ENCODE peak calls at places on chromosomes 13 and 19, in six cellular contexts. S is HL-60, O is fibroblast of mammary gland, Y is psoas muscle, I is AG10803, C is small intestine. Q is an unnamed sample.

GRCh38 chr13:24693862-24694471 is 13.8 kb downstream of the ATP12A start:
- DNase-seq in O (peak), S (peak), I (peak), Y (peak), C (peak), Q (no peak)

GRCh38 chr13:19596960-19597361 is 35.6 kb upstream of the TPTE2 start:
- DNase-seq in C (no peak), I (no peak), S (no peak), O (peak), Y (no peak), Q (no peak)

GRCh38 chr13:29435125-29435911 is 160.2 kb downstream of the SLC7A1 start:
- DNase-seq in I (peak), O (peak), Y (no peak), C (peak), S (no peak), Q (no peak)

GRCh38 chr13:25744176-25744575 is 307.6 kb downstream of the SHISA2 start:
- DNase-seq in I (no peak), C (no peak), O (no peak), S (peak), Y (no peak), Q (no peak)

GRCh38 chr13:39684531-39685137 is 29.2 kb downstream of the COG6 start:
- DNase-seq in C (peak), O (peak), S (no peak), I (peak), Y (no peak), Q (no peak)

GRCh38 chr19:35856546-35857149 is at the start of gene KIRREL2:
- DNase-seq in Y (no peak), I (no peak), S (no peak), C (no peak), O (no peak), Q (no peak)

GRCh38 chr13:107025991-107026390 is 458.1 kb upstream of the ARGLU1 start:
- DNase-seq in O (peak), Y (no peak), I (peak), C (peak), S (no peak), Q (peak)

GRCh38 chr13:51004111-51004865 is 94.7 kb downstream of the RNASEH2B start:
- DNase-seq in I (no peak), Y (no peak), O (no peak), C (no peak), S (no peak), Q (no peak)

GRCh38 chr13:111610077-111610476 is 289.6 kb downstream of the TEX29 start:
- DNase-seq in C (no peak), Y (no peak), S (no peak), I (no peak), O (no peak), Q (no peak)

GRCh38 chr13:113821847-113822246 is 42.0 kb downstream of the GAS6 start:
- DNase-seq in Y (no peak), C (no peak), O (no peak), I (no peak), S (no peak), Q (no peak)

GRCh38 chr13:50531917-50532899 is 311.3 kb downstream of the DLEU7 start:
- DNase-seq in I (peak), S (no peak), Y (no peak), C (peak), O (peak), Q (no peak)

GRCh38 chr13:39505151-39505550 is 97.8 kb downstream of the LHFPL6 start:
- DNase-seq in I (no peak), S (no peak), C (no peak), Y (no peak), O (no peak), Q (no peak)

GRCh38 chr13:85230754-85231153 is 568.5 kb downstream of the SLITRK6 start:
- DNase-seq in I (no peak), Y (no peak), O (no peak), C (no peak), S (no peak), Q (no peak)

GRCh38 chr19:32330149-32330548 is 15.3 kb upstream of the ZNF507 start:
- DNase-seq in C (no peak), Y (no peak), S (no peak), I (no peak), O (no peak), Q (no peak)

GRCh38 chr13:67075239-67075638 is 154.9 kb downstream of the PCDH9 start:
- DNase-seq in C (no peak), Y (no peak), S (no peak), I (no peak), O (peak), Q (no peak)

GRCh38 chr19:15323496-15324235 is 8.7 kb downstream of the BRD4 start:
- DNase-seq in Y (peak), I (peak), C (peak), S (peak), O (peak), Q (peak)

GRCh38 chr13:51808811-51809210 is 4.8 kb upstream of the DHRS12 start:
- DNase-seq in S (no peak), C (no peak), I (no peak), O (no peak), Y (no peak), Q (no peak)

GRCh38 chr13:35884211-35884610 is 247.0 kb downstream of the DCLK1 start:
- DNase-seq in O (peak), Y (no peak), C (no peak), I (peak), S (no peak), Q (no peak)

GRCh38 chr13:67023088-67023893 is 206.8 kb downstream of the PCDH9 start:
- DNase-seq in I (peak), C (no peak), O (peak), Y (no peak), S (no peak), Q (no peak)

GRCh38 chr19:13929340-13929739 is 8.9 kb downstream of the PODNL1 start:
- DNase-seq in C (no peak), Y (no peak), S (no peak), O (no peak), I (no peak), Q (no peak)

GRCh38 chr13:85729296-85729695 is 69.9 kb downstream of the SLITRK6 start:
- DNase-seq in I (no peak), O (no peak), C (no peak), Y (no peak), S (no peak), Q (no peak)

GRCh38 chr13:32829269-32829668 is 187.0 kb upstream of the KL start:
- DNase-seq in I (no peak), C (no peak), S (no peak), Y (no peak), O (no peak), Q (no peak)

GRCh38 chr13:77719128-77719527 is 21.6 kb downstream of the SLAIN1 start:
- DNase-seq in I (no peak), O (no peak), Y (no peak), S (no peak), C (no peak), Q (no peak)
- H3K4me3 ChIP-seq in I (no peak), O (no peak), Y (no peak), S (no peak), C (no peak), Q (no peak)

GRCh38 chr19:2533072-2533425 is 57.1 kb downstream of the GADD45B start:
- DNase-seq in Y (peak), I (no peak), S (no peak), O (no peak), C (no peak), Q (no peak)
- H3K4me3 ChIP-seq in Y (no peak), I (no peak), S (no peak), O (no peak), C (no peak), Q (no peak)

GRCh38 chr13:110329798-110330461 is 22.8 kb downstream of the COL4A2 start:
- DNase-seq in I (no peak), S (no peak), O (peak), C (no peak), Y (no peak), Q (no peak)
- H3K4me3 ChIP-seq in I (no peak), S (no peak), O (peak), C (no peak), Y (peak), Q (no peak)

GRCh38 chr13:91349992-91350911 is 2.8 kb downstream of the MIR17HG start:
- DNase-seq in S (peak), I (no peak), O (no peak), Y (no peak), C (no peak), Q (no peak)

GRCh38 chr13:91351980-91352379 is 4.5 kb downstream of the MIR17HG start:
- DNase-seq in I (no peak), S (no peak), O (no peak), C (no peak), Y (no peak), Q (no peak)

GRCh38 chr13:91353494-91353893 is 6.0 kb downstream of the MIR17HG start:
- DNase-seq in Y (no peak), S (no peak), I (no peak), O (no peak), C (no peak), Q (no peak)

GRCh38 chr13:91348906-91349435 is 1.5 kb downstream of the MIR17HG start:
- DNase-seq in I (peak), O (peak), S (peak), Y (peak), C (peak), Q (peak)

DNA sequence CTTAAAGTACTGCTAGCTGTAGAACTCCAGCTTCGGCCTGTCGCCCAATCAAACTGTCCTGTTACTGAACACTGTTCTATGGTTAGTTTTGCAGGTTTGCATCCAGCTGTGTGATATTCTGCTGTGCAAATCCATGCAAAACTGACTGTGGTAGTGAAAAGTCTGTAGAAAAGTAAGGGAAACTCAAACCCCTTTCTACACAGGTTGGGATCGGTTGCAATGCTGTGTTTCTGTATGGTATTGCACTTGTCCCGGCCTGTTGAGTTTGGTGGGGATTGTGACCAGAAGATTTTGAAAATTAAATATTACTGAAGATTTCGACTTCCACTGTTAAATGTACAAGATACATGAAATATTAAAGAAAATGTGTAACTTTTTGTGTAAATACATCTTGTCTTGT is 3.6 kb downstream of the MIR17HG start:
- DNase-seq in O (no peak), Y (no peak), S (no peak), C (no peak), I (no peak), Q (no peak)
- H3K4me3 ChIP-seq in O (no peak), Y (no peak), S (peak), C (no peak), I (no peak), Q (no peak)

DNA sequence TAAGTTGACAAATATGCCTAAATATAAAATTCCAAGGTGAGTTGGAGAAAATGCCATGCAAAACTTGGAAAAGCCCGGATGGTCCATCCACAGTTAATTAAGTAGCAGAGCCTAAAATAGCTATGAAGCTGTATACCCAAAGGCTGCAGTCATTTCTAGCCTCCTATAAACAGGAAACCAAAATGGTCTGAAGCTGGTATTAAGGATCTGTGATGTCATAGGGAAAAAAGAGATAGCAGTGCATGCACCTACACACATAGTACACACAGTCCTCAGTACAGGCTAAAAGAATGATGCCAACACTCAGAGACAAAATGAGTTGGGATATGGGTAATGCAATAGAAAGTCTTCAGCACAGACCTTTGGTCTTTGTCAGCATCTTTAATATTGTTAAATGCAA is 736.9 kb downstream of the EFNB2 start:
- DNase-seq in S (no peak), I (no peak), Y (no peak), C (no peak), O (no peak), Q (no peak)
- H3K4me3 ChIP-seq in S (no peak), I (no peak), Y (no peak), C (no peak), O (no peak), Q (no peak)

GRCh38 chr13:63481334-63481733 is 2065.7 kb upstream of the PCDH20 start:
- DNase-seq in O (peak), C (no peak), S (no peak), Y (no peak), I (peak), Q (no peak)
- H3K4me3 ChIP-seq in O (no peak), C (no peak), S (no peak), Y (no peak), I (no peak), Q (no peak)

GRCh38 chr19:10977773-10978155 is 16.9 kb downstream of the SMARCA4 start:
- DNase-seq in I (no peak), O (no peak), Y (no peak), S (no peak), C (no peak), Q (no peak)

GRCh38 chr19:10979950-10980349 is 19.1 kb downstream of the SMARCA4 start:
- DNase-seq in S (peak), I (no peak), O (no peak), C (no peak), Y (peak), Q (no peak)

GRCh38 chr19:10971107-10971715 is 10.4 kb downstream of the SMARCA4 start:
- DNase-seq in I (no peak), S (no peak), C (no peak), O (no peak), Y (no peak), Q (no peak)

GRCh38 chr19:10975374-10976036 is 14.7 kb downstream of the SMARCA4 start:
- DNase-seq in I (peak), C (peak), S (no peak), Y (peak), O (peak), Q (peak)

GRCh38 chr19:10976200-10976892 is 15.5 kb downstream of the SMARCA4 start:
- DNase-seq in I (no peak), S (no peak), Y (no peak), C (peak), O (no peak), Q (no peak)
- H3K4me3 ChIP-seq in I (no peak), S (no peak), Y (no peak), C (no peak), O (no peak), Q (peak)

Q was measured in left ventricle myocardium inferior.